ENCODE peak calls at places on chromosomes 6 and 20, in ten cellular contexts. O is testis; S is stomach; X is CD4-positive, alpha-beta memory T cell; J is MM.1S; Z is adrenal gland; E is cardiac muscle cell; A is HCT116; R is fibroblast of lung; N is mesenchymal stem cell. H is an unnamed sample.

GRCh38 chr6:37940074-37940847 is 120.7 kb downstream of the ZFAND3 start:
- DNase-seq in A (no peak), J (no peak), E (peak; percentile 83), X (no peak), N (peak; percentile 72), O (peak; percentile 81), R (peak; percentile 70), S (no peak), Z (peak; percentile 60), H (peak; percentile 48)

GRCh38 chr20:46348972-46349741 is 40.9 kb upstream of the CDH22 start:
- DNase-seq in Z (peak; percentile 82), N (peak; percentile 59), S (peak; percentile 69), O (peak; percentile 75), E (peak; percentile 63), X (peak; percentile 35), A (peak; percentile 13), R (peak; percentile 34), J (no peak), H (peak; percentile 90)

GRCh38 chr6:32177182-32177787 is 920 bp upstream of the RNF5 start:
- DNase-seq in S (no peak), O (no peak), E (no peak), R (no peak), Z (peak; percentile 70), J (peak; percentile 53), N (no peak), A (no peak), X (no peak), H (peak; percentile 78)

GRCh38 chr20:32484221-32485125 is 100.7 kb downstream of the NOL4L start:
- DNase-seq in J (no peak), O (peak; percentile 42), N (peak; percentile 61), R (no peak), Z (peak; percentile 67), X (peak; percentile 26), E (no peak), A (no peak), S (peak; percentile 50), H (peak; percentile 49)

GRCh38 chr6:166597711-166598440 is 11.4 kb upstream of the RAMACL start:
- DNase-seq in E (no peak), X (no peak), J (no peak), N (no peak), R (no peak), O (no peak), Z (no peak), S (no peak), A (no peak), H (no peak)

GRCh38 chr20:699811-700338 is 24.3 kb upstream of the SCRT2 start:
- DNase-seq in N (no peak), R (no peak), E (no peak), A (no peak), Z (peak; percentile 69), O (peak; percentile 60), J (no peak), S (peak; percentile 78), X (no peak), H (no peak)

GRCh38 chr6:12751694-12752304 is 35.2 kb downstream of the PHACTR1 start:
- DNase-seq in J (peak; percentile 58), R (peak; percentile 32), E (peak; percentile 72), O (peak; percentile 88), S (peak; percentile 55), A (no peak), Z (peak; percentile 58), X (peak; percentile 3), N (peak; percentile 54), H (peak; percentile 65)

GRCh38 chr6:144055121-144055931 is 40.0 kb downstream of the SF3B5 start:
- DNase-seq in A (no peak), N (no peak), O (no peak), X (peak; percentile 72), J (peak; percentile 42), S (no peak), Z (no peak), R (no peak), E (no peak), H (no peak)

GRCh38 chr6:138432063-138432356 is 28.0 kb downstream of the HEBP2 start:
- DNase-seq in R (no peak), S (no peak), E (no peak), A (no peak), Z (no peak), N (no peak), X (no peak), O (no peak), J (no peak), H (no peak)

GRCh38 chr6:87916446-87916845 is 131.2 kb upstream of the SPACA1 start:
- DNase-seq in S (no peak), A (no peak), J (no peak), E (no peak), Z (no peak), R (no peak), N (no peak), O (no peak), X (no peak), H (peak; percentile 19)

GRCh38 chr6:54624779-54625178 is 221.8 kb upstream of the FAM83B start:
- DNase-seq in R (peak; percentile 20), N (no peak), S (no peak), O (no peak), J (no peak), Z (no peak), E (peak; percentile 49), A (no peak), X (no peak), H (no peak)

GRCh38 chr20:39132511-39132910 is 170.4 kb downstream of the DHX35 start:
- DNase-seq in Z (no peak), X (no peak), O (no peak), J (no peak), E (no peak), N (no peak), A (no peak), R (no peak), S (no peak), H (no peak)

GRCh38 chr20:39133205-39133604 is 171.1 kb downstream of the DHX35 start:
- DNase-seq in J (no peak), A (no peak), S (no peak), O (no peak), Z (no peak), E (no peak), R (no peak), X (no peak), N (no peak), H (no peak)

GRCh38 chr20:39129523-39129922 is 167.4 kb downstream of the DHX35 start:
- DNase-seq in Z (no peak), A (no peak), N (no peak), R (no peak), O (no peak), X (no peak), J (no peak), E (no peak), S (no peak), H (no peak)

GRCh38 chr20:39136145-39136544 is 174.0 kb downstream of the DHX35 start:
- DNase-seq in A (no peak), X (no peak), Z (no peak), N (no peak), S (no peak), J (no peak), E (no peak), O (no peak), R (no peak), H (no peak)

DNA sequence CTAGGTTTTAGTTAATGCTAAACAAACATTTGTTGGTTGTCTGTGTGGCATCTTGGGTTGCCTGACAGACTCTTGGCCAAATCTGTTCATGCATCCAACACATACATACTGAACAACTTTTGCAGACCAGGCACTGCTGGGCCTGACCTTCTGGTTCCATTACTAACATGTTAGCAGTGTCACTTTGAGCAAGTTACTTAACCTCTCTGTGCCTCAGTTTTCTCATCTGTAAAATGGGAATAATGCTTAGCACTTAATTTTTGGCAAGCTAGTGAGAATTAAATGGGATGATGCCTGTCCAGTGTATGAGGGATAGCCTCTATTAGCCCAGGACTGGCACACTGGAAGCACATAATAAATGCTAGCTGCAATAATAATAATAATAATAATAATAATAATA is 169.9 kb downstream of the DHX35 start:
- DNase-seq in A (no peak), J (no peak), E (no peak), S (no peak), R (no peak), O (no peak), Z (no peak), X (no peak), N (no peak), H (no peak)
- H3K4me1 ChIP-seq in A (no peaks in the 10 kb centered on the region), J (no peaks in the 10 kb centered on the region), E (no peaks in the 10 kb centered on the region), S (no peaks in the 10 kb centered on the region), R (no peaks in the 10 kb centered on the region), O (no peaks in the 10 kb centered on the region), Z (no peaks in the 10 kb centered on the region), X (no peaks in the 10 kb centered on the region), N (no peaks in the 10 kb centered on the region), H (no peaks in the 10 kb centered on the region)

GRCh38 chr6:168607272-168608112 is 166.5 kb downstream of the SMOC2 start:
- DNase-seq in R (no peak), E (no peak), J (no peak), N (no peak), X (no peak), O (peak; percentile 5), A (no peak), Z (no peak), S (no peak), H (peak; percentile 17)
- H3K4me1 ChIP-seq in R (no peaks in the 10 kb centered on the region), E (no peaks in the 10 kb centered on the region), J (peaks cover 4% of the 10 kb centered on the region), N (no peaks in the 10 kb centered on the region), X (no peaks in the 10 kb centered on the region), O (no peaks in the 10 kb centered on the region), A (no peaks in the 10 kb centered on the region), Z (no peaks in the 10 kb centered on the region), S (no peaks in the 10 kb centered on the region), H (no peaks in the 10 kb centered on the region)

GRCh38 chr6:149771185-149771584 is 21.6 kb downstream of the PCMT1 start:
- DNase-seq in N (no peak), Z (no peak), A (no peak), X (no peak), S (no peak), E (no peak), R (no peak), O (no peak), J (no peak), H (no peak)
- H3K4me1 ChIP-seq in N (peaks cover 4% of the 10 kb centered on the region), Z (no peaks in the 10 kb centered on the region), A (peaks cover 2% of the 10 kb centered on the region), X (no peaks in the 10 kb centered on the region), S (no peaks in the 10 kb centered on the region), E (no peaks in the 10 kb centered on the region), R (no peaks in the 10 kb centered on the region), O (no peaks in the 10 kb centered on the region), J (no peaks in the 10 kb centered on the region), H (no peaks in the 10 kb centered on the region)

GRCh38 chr20:35490736-35491181 is 35.4 kb downstream of the CEP250 start:
- DNase-seq in J (peak; percentile 37), X (peak; percentile 74), N (no peak), S (no peak), O (no peak), E (no peak), R (no peak), A (no peak), Z (no peak), H (no peak)

GRCh38 chr20:35491823-35492222 is 36.4 kb downstream of the CEP250 start:
- DNase-seq in N (no peak), S (no peak), R (no peak), E (no peak), J (no peak), X (no peak), A (no peak), Z (no peak), O (no peak), H (no peak)

GRCh38 chr20:35492352-35492751 is 37.0 kb downstream of the CEP250 start:
- DNase-seq in R (no peak), Z (no peak), J (no peak), E (no peak), X (no peak), O (no peak), S (no peak), A (no peak), N (no peak), H (no peak)

GRCh38 chr20:35487479-35487878 is 32.1 kb downstream of the CEP250 start:
- DNase-seq in N (no peak), A (no peak), Z (no peak), O (no peak), R (no peak), E (no peak), J (no peak), X (no peak), S (no peak), H (no peak)

GRCh38 chr20:35489717-35490116 is 34.3 kb downstream of the CEP250 start:
- DNase-seq in O (no peak), E (no peak), J (no peak), R (no peak), X (no peak), N (no peak), S (no peak), Z (no peak), A (no peak), H (no peak)
- H3K4me1 ChIP-seq in O (no peaks in the 10 kb centered on the region), E (no peaks in the 10 kb centered on the region), J (peaks cover 6% of the 10 kb centered on the region), R (no peaks in the 10 kb centered on the region), X (peaks cover 55% of the 10 kb centered on the region), N (no peaks in the 10 kb centered on the region), S (no peaks in the 10 kb centered on the region), Z (no peaks in the 10 kb centered on the region), A (no peaks in the 10 kb centered on the region), H (no peaks in the 10 kb centered on the region)

H was measured in SJCRH30.